ENCODE peak calls at places on chromosomes 16 and 17, in eight cellular contexts. One of them, this sample, is unnamed.
A peak's percentile ranks its signal among the peaks of the same experiment; 100 is the strongest.

GRCh38 chr17:33169580-33170285 is 123.4 kb downstream of the ASIC2 start:
- DNase-seq in breast epithelium: no peak
- DNase-seq in kidney tubule cell: peak; percentile 98
- DNase-seq in coronary artery: no peak
- DNase-seq in T follicular helper cell: no peak
- DNase-seq in NCI-H2171 treated with DMSO at 0.1 percent for 48 hours: no peak
- DNase-seq in body of pancreas: no peak
- DNase-seq in right cardiac atrium: no peak
- DNase-seq in this sample: no peak

GRCh38 chr17:40022961-40023541 is 7.8 kb downstream of the CSF3 start:
- DNase-seq in body of pancreas: peak; percentile 39
- DNase-seq in kidney tubule cell: no peak
- DNase-seq in NCI-H2171 treated with DMSO at 0.1 percent for 48 hours: no peak
- DNase-seq in coronary artery: no peak
- DNase-seq in T follicular helper cell: no peak
- DNase-seq in breast epithelium: no peak
- DNase-seq in right cardiac atrium: no peak
- DNase-seq in this sample: peak; percentile 19

GRCh38 chr17:60599220-60599619 is 773 bp upstream of the PPM1D start:
- DNase-seq in NCI-H2171 treated with DMSO at 0.1 percent for 48 hours: peak; percentile 60
- DNase-seq in T follicular helper cell: no peak
- DNase-seq in body of pancreas: no peak
- DNase-seq in right cardiac atrium: no peak
- DNase-seq in breast epithelium: no peak
- DNase-seq in coronary artery: no peak
- DNase-seq in kidney tubule cell: no peak
- DNase-seq in this sample: no peak

GRCh38 chr17:72931163-72931562 is 161.3 kb downstream of the SLC39A11 start:
- DNase-seq in body of pancreas: peak; percentile 14
- DNase-seq in breast epithelium: no peak
- DNase-seq in T follicular helper cell: no peak
- DNase-seq in right cardiac atrium: no peak
- DNase-seq in kidney tubule cell: peak; percentile 35
- DNase-seq in coronary artery: no peak
- DNase-seq in NCI-H2171 treated with DMSO at 0.1 percent for 48 hours: peak; percentile 24
- DNase-seq in this sample: peak; percentile 16

GRCh38 chr17:72730091-72730490 is 362.4 kb downstream of the SLC39A11 start:
- DNase-seq in NCI-H2171 treated with DMSO at 0.1 percent for 48 hours: no peak
- DNase-seq in T follicular helper cell: no peak
- DNase-seq in right cardiac atrium: no peak
- DNase-seq in breast epithelium: no peak
- DNase-seq in kidney tubule cell: peak; percentile 37
- DNase-seq in body of pancreas: no peak
- DNase-seq in coronary artery: no peak
- DNase-seq in this sample: peak; percentile 45

GRCh38 chr17:47699536-47699840 is 5.5 kb downstream of the TBKBP1 start:
- DNase-seq in coronary artery: no peak
- DNase-seq in kidney tubule cell: no peak
- DNase-seq in right cardiac atrium: no peak
- DNase-seq in NCI-H2171 treated with DMSO at 0.1 percent for 48 hours: no peak
- DNase-seq in T follicular helper cell: no peak
- DNase-seq in breast epithelium: no peak
- DNase-seq in body of pancreas: no peak
- DNase-seq in this sample: no peak

GRCh38 chr17:4551141-4551540 is 4.0 kb downstream of the MYBBP1A start:
- DNase-seq in breast epithelium: no peak
- DNase-seq in kidney tubule cell: no peak
- DNase-seq in body of pancreas: peak; percentile 4
- DNase-seq in right cardiac atrium: peak; percentile 46
- DNase-seq in NCI-H2171 treated with DMSO at 0.1 percent for 48 hours: no peak
- DNase-seq in T follicular helper cell: no peak
- DNase-seq in coronary artery: no peak
- DNase-seq in this sample: peak; percentile 34

GRCh38 chr16:682493-683395 is 1.4 kb downstream of the JMJD8 start:
- DNase-seq in body of pancreas: no peak
- DNase-seq in T follicular helper cell: no peak
- DNase-seq in coronary artery: no peak
- DNase-seq in kidney tubule cell: no peak
- DNase-seq in breast epithelium: no peak
- DNase-seq in right cardiac atrium: peak; percentile 61
- DNase-seq in NCI-H2171 treated with DMSO at 0.1 percent for 48 hours: no peak
- DNase-seq in this sample: no peak

GRCh38 chr16:8798174-8798527 is 512 bp downstream of the PMM2 start:
- DNase-seq in coronary artery: no peak
- DNase-seq in T follicular helper cell: no peak
- DNase-seq in breast epithelium: no peak
- DNase-seq in NCI-H2171 treated with DMSO at 0.1 percent for 48 hours: no peak
- DNase-seq in kidney tubule cell: peak; percentile 48
- DNase-seq in body of pancreas: peak; percentile 20
- DNase-seq in right cardiac atrium: no peak
- DNase-seq in this sample: peak; percentile 57

GRCh38 chr16:84963046-84963445 is 48.3 kb downstream of the ZDHHC7 start:
- DNase-seq in right cardiac atrium: peak; percentile 2
- DNase-seq in body of pancreas: no peak
- DNase-seq in coronary artery: no peak
- DNase-seq in NCI-H2171 treated with DMSO at 0.1 percent for 48 hours: no peak
- DNase-seq in kidney tubule cell: no peak
- DNase-seq in T follicular helper cell: no peak
- DNase-seq in breast epithelium: no peak
- DNase-seq in this sample: no peak

GRCh38 chr17:50425001-50425681 is 877 bp upstream of the ACSF2 start:
- DNase-seq in NCI-H2171 treated with DMSO at 0.1 percent for 48 hours: no peak
- DNase-seq in T follicular helper cell: no peak
- DNase-seq in body of pancreas: no peak
- DNase-seq in coronary artery: no peak
- DNase-seq in breast epithelium: no peak
- DNase-seq in kidney tubule cell: no peak
- DNase-seq in right cardiac atrium: peak; percentile 56
- DNase-seq in this sample: no peak

GRCh38 chr16:5214466-5214865 is 116.9 kb upstream of the EEF2KMT start:
- DNase-seq in body of pancreas: no peak
- DNase-seq in kidney tubule cell: no peak
- DNase-seq in coronary artery: no peak
- DNase-seq in right cardiac atrium: no peak
- DNase-seq in breast epithelium: no peak
- DNase-seq in NCI-H2171 treated with DMSO at 0.1 percent for 48 hours: no peak
- DNase-seq in T follicular helper cell: no peak
- DNase-seq in this sample: no peak

GRCh38 chr16:75304521-75305363 is 53.3 kb upstream of the BCAR1 start:
- DNase-seq in body of pancreas: peak; percentile 89
- DNase-seq in right cardiac atrium: peak; percentile 89
- DNase-seq in breast epithelium: no peak
- DNase-seq in T follicular helper cell: no peak
- DNase-seq in NCI-H2171 treated with DMSO at 0.1 percent for 48 hours: peak; percentile 50
- DNase-seq in coronary artery: no peak
- DNase-seq in kidney tubule cell: peak; percentile 89
- DNase-seq in this sample: no peak

GRCh38 chr17:22703204-22703603 is 1010.9 kb downstream of the KCNJ18 start:
- DNase-seq in T follicular helper cell: no peak
- DNase-seq in right cardiac atrium: no peak
- DNase-seq in coronary artery: no peak
- DNase-seq in breast epithelium: no peak
- DNase-seq in kidney tubule cell: no peak
- DNase-seq in body of pancreas: no peak
- DNase-seq in NCI-H2171 treated with DMSO at 0.1 percent for 48 hours: no peak
- DNase-seq in this sample: peak; percentile 10

GRCh38 chr17:16929281-16929680 is 42.6 kb downstream of the TNFRSF13B start:
- DNase-seq in kidney tubule cell: no peak
- DNase-seq in right cardiac atrium: no peak
- DNase-seq in NCI-H2171 treated with DMSO at 0.1 percent for 48 hours: peak; percentile 69
- DNase-seq in coronary artery: no peak
- DNase-seq in breast epithelium: no peak
- DNase-seq in T follicular helper cell: no peak
- DNase-seq in body of pancreas: no peak
- DNase-seq in this sample: peak; percentile 78

GRCh38 chr17:31389673-31390381 is 1.6 kb upstream of the RAB11FIP4 start:
- DNase-seq in T follicular helper cell: no peak
- DNase-seq in right cardiac atrium: peak; percentile 41
- DNase-seq in body of pancreas: no peak
- DNase-seq in NCI-H2171 treated with DMSO at 0.1 percent for 48 hours: no peak
- DNase-seq in coronary artery: peak; percentile 43
- DNase-seq in breast epithelium: no peak
- DNase-seq in kidney tubule cell: no peak
- DNase-seq in this sample: peak; percentile 57

GRCh38 chr17:77851921-77852320 is 106.6 kb upstream of the TNRC6C start:
- DNase-seq in breast epithelium: no peak
- DNase-seq in NCI-H2171 treated with DMSO at 0.1 percent for 48 hours: no peak
- DNase-seq in coronary artery: no peak
- DNase-seq in right cardiac atrium: no peak
- DNase-seq in T follicular helper cell: no peak
- DNase-seq in body of pancreas: no peak
- DNase-seq in kidney tubule cell: no peak
- DNase-seq in this sample: no peak

GRCh38 chr17:31248986-31249385 is 48.1 kb downstream of the OMG start:
- DNase-seq in right cardiac atrium: no peak
- DNase-seq in T follicular helper cell: no peak
- DNase-seq in body of pancreas: no peak
- DNase-seq in coronary artery: no peak
- DNase-seq in breast epithelium: no peak
- DNase-seq in NCI-H2171 treated with DMSO at 0.1 percent for 48 hours: no peak
- DNase-seq in kidney tubule cell: peak; percentile 82
- DNase-seq in this sample: no peak

GRCh38 chr17:7835818-7836595 is 2.0 kb downstream of the KDM6B start:
- DNase-seq in NCI-H2171 treated with DMSO at 0.1 percent for 48 hours: peak; percentile 99
- DNase-seq in kidney tubule cell: peak; percentile 66
- DNase-seq in right cardiac atrium: peak; percentile 94
- DNase-seq in body of pancreas: peak; percentile 86
- DNase-seq in coronary artery: peak; percentile 87
- DNase-seq in breast epithelium: peak; percentile 75
- DNase-seq in T follicular helper cell: peak; percentile 52
- DNase-seq in this sample: peak; percentile 96

This sample was measured in DMS53.